ENCODE peak calls at places on chromosomes 7 and 10, in six cellular contexts. R, A, K, L, E and O are unnamed samples.

GRCh38 chr7:64879800-64880199 is 23.3 kb upstream of the ZNF273 start:
- DNase-seq in L (no peak), R (no peak), K (no peak), A (no peak), E (no peak), O (no peak)

GRCh38 chr7:150580615-150580986 is 13.4 kb downstream of the GIMAP4 start:
- DNase-seq in R (no peak), E (no peak), K (no peak), L (no peak), A (no peak), O (no peak)

GRCh38 chr7:42338231-42339222 is 101.5 kb upstream of the GLI3 start:
- DNase-seq in R (peak; percentile 96), K (no peak), L (peak; percentile 86), A (no peak), E (no peak), O (no peak)

GRCh38 chr7:129569811-129570215 is 41.7 kb upstream of the NRF1 start:
- DNase-seq in E (no peak), R (peak; percentile 77), K (no peak), A (peak; percentile 75), L (peak; percentile 96), O (no peak)

GRCh38 chr7:100900978-100901377 is 5.3 kb upstream of the ACHE start:
- DNase-seq in E (no peak), R (no peak), L (no peak), A (no peak), K (no peak), O (no peak)

GRCh38 chr10:30386801-30387588 is 37.9 kb upstream of the MTPAP start:
- DNase-seq in K (no peak), E (no peak), L (peak; percentile 57), A (no peak), R (no peak), O (no peak)

GRCh38 chr7:151062399-151063211 is 3.2 kb downstream of the SLC4A2 start:
- DNase-seq in A (peak; percentile 95), R (peak; percentile 59), E (no peak), L (peak; percentile 92), K (peak; percentile 88), O (no peak)

GRCh38 chr7:73717991-73718405 is 1.5 kb downstream of the STX1A start:
- DNase-seq in E (peak; percentile 97), L (peak; percentile 96), A (peak; percentile 23), R (peak; percentile 64), K (no peak), O (no peak)

GRCh38 chr10:24277771-24278518 is 69.0 kb downstream of the KIAA1217 start:
- DNase-seq in A (peak; percentile 41), K (no peak), R (no peak), L (peak; percentile 28), E (no peak), O (no peak)

DNA sequence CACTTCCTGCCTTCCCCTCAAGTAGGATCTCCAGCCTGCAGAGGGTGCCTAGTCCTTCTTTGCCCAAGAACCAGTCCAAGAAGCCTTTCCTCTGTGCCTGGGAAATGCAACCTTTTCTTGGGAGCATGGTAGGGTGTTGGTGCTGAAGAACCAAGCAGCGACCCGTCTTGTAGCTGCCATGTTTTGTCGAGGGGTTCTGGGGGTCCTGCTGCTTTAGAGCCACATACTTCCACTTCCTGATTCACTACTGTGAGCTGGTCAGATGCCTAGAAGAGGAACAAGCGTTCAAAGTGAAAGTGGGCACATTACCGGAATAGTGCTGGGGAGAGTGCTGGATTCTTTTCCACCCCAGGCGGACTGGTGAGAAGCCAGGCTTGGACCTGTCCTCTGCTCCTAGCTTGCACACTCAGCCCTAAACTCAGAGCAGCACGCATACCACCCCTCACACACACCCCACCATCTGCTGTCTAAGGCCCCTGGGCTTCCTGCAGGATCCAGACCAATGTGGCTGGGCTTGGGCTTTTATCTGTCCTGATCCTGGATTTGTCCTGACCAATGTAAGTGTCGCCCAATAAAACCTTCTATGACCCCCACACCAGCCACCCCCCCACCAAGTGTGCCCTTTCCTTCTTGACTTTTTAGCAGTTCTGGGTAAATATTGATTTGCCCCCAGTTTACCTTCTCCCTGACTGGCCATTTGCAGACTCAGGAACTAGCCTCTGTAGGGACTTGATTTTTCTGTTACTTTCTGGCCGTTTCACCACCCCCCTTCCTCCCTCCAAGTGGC is 1.5 kb upstream of the HOXA13 start:
- DNase-seq in L (peak; percentile 32), A (no peak), K (no peak), E (no peak), R (no peak), O (no peak)
- TF ChIP-seq EZH2 in L (no peak), A (no peak), K (no peak), E (no peak), R (no peak), O (no peak)

GRCh38 chr7:139360948-139361307 is 1.2 kb downstream of the LUC7L2 start:
- DNase-seq in L (no peak), A (no peak), R (no peak), E (no peak), K (no peak), O (no peak)
- H3K27ac ChIP-seq in L (peak overlapping the region; percentile 98), A (peak overlapping the region; percentile 100), R (peak overlapping the region; percentile 99), E (peak overlapping the region; percentile 98), K (peak overlapping the region; percentile 78), O (peak overlapping the region; percentile 21)

GRCh38 chr7:103810112-103810744 is 179.2 kb downstream of the RELN start:
- DNase-seq in K (peak; percentile 21), L (no peak), A (peak; percentile 18), R (no peak), E (no peak), O (no peak)

GRCh38 chr7:103809229-103809994 is 180.0 kb downstream of the RELN start:
- DNase-seq in L (no peak), K (no peak), A (no peak), R (no peak), E (no peak), O (no peak)

GRCh38 chr7:103811315-103811714 is 178.1 kb downstream of the RELN start:
- DNase-seq in E (no peak), L (no peak), K (no peak), A (no peak), R (no peak), O (no peak)

GRCh38 chr7:103811997-103812396 is 177.5 kb downstream of the RELN start:
- DNase-seq in E (no peak), L (no peak), A (peak; percentile 20), R (no peak), K (no peak), O (no peak)

GRCh38 chr7:103813970-103814369 is 175.5 kb downstream of the RELN start:
- DNase-seq in A (no peak), K (no peak), L (no peak), R (no peak), E (no peak), O (no peak)
- TF ChIP-seq EZH2 in A (no peak), K (no peak), L (no peak), R (no peak), E (no peak), O (no peak)

GRCh38 chr10:107671968-107672367 is 507.5 kb upstream of the SORCS1 start:
- DNase-seq in E (no peak), K (no peak), R (no peak), A (no peak), L (no peak), O (no peak)
- H3K27ac ChIP-seq in E (no peak overlapping the region), K (no peak overlapping the region), R (no peak overlapping the region), A (no peak overlapping the region), L (no peak overlapping the region), O (no peak overlapping the region)

GRCh38 chr7:107754642-107755041 is 10.7 kb downstream of the CBLL1 start:
- DNase-seq in L (peak; percentile 4), K (no peak), A (no peak), E (no peak), R (no peak), O (no peak)
- TF ChIP-seq EZH2 in L (no peak), K (no peak), A (no peak), E (no peak), R (no peak), O (no peak)

DNA sequence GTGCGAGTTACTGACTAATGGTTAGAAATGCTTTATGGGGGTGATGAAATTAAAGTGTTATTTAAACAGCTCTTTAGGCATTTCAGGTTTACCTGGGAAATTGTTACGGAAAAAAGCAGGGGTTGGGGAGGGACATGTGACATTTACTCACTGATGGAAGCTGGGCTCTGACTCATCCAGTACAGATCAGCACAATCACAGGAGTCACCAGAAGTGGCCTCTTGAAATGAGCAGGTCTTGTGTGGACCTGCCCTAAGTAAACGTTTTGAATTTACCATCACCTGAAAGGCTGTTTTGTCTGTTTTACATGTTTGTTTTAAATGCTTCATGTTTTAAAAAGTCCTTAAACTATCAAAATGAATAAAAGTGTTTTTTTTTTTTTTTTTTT is 2.3 kb downstream of the GLRX3 start:
- DNase-seq in L (peak; percentile 81), A (peak; percentile 85), K (no peak), E (peak; percentile 53), R (peak; percentile 38), O (no peak)
- H3K27ac ChIP-seq in L (peak overlapping the region; percentile 74), A (peak overlapping the region; percentile 90), K (no peak overlapping the region), E (peak overlapping the region; percentile 47), R (peak overlapping the region; percentile 25), O (no peak overlapping the region)

GRCh38 chr10:110393866-110394265 is 89.1 kb upstream of the SMNDC1 start:
- DNase-seq in K (no peak), R (no peak), A (no peak), E (no peak), L (no peak), O (no peak)

GRCh38 chr10:110394898-110395297 is 90.2 kb upstream of the SMNDC1 start:
- DNase-seq in L (no peak), A (no peak), E (no peak), K (no peak), R (no peak), O (no peak)

GRCh38 chr10:110395350-110396283 is 90.9 kb upstream of the SMNDC1 start:
- DNase-seq in K (no peak), A (peak; percentile 90), E (peak; percentile 99), L (peak; percentile 81), R (peak; percentile 98), O (no peak)

GRCh38 chr10:110392860-110393732 is 88.4 kb upstream of the SMNDC1 start:
- DNase-seq in L (peak; percentile 86), E (peak; percentile 90), A (peak; percentile 73), K (peak; percentile 71), R (peak; percentile 84), O (no peak)

GRCh38 chr10:110394296-110394695 is 89.6 kb upstream of the SMNDC1 start:
- DNase-seq in A (no peak), R (no peak), L (no peak), E (no peak), K (no peak), O (no peak)
- TF ChIP-seq EZH2 in A (no peak), R (no peak), L (no peak), E (no peak), K (no peak), O (no peak)